ENCODE peak calls at places on chromosomes 1 and 21, in four cellular contexts. P, N, E and B are unnamed samples.

GRCh38 chr1:107965112-107965991 is at the start of gene VAV3:
- DNase-seq in P (no peak), N (peak), E (peak), B (peak)

GRCh38 chr1:1118893-1119220 is 3.0 kb upstream of the C1orf159 start:
- DNase-seq in E (no peak), N (no peak), P (no peak), B (no peak)

GRCh38 chr1:234768171-234768568 is 158.2 kb upstream of the IRF2BP2 start:
- DNase-seq in E (no peak), N (no peak), P (no peak), B (no peak)

GRCh38 chr1:12629521-12629956 is 11.5 kb upstream of the DHRS3 start:
- DNase-seq in N (no peak), P (peak), E (no peak), B (no peak)

GRCh38 chr1:223732993-223733798 is 20.9 kb downstream of the CAPN2 start:
- DNase-seq in P (no peak), N (no peak), E (peak), B (no peak)

GRCh38 chr1:15627343-15627988 is 10.2 kb downstream of the DDI2 start:
- DNase-seq in N (no peak), P (no peak), E (no peak), B (no peak)

GRCh38 chr1:66353207-66353606 is 180.7 kb upstream of the SGIP1 start:
- DNase-seq in E (no peak), N (no peak), P (peak), B (peak)

GRCh38 chr1:162230096-162230495 is 146.6 kb downstream of the SPATA46 start:
- DNase-seq in N (peak), P (no peak), E (peak), B (peak)

GRCh38 chr1:154614887-154615286 is 6.9 kb upstream of the ADAR start:
- DNase-seq in N (no peak), E (no peak), P (no peak), B (no peak)

GRCh38 chr21:40687625-40688024 is 159.3 kb downstream of the DSCAM start:
- DNase-seq in E (no peak), N (no peak), P (no peak), B (no peak)

GRCh38 chr1:181134543-181135461 is 46.3 kb downstream of the IER5 start:
- DNase-seq in N (no peak), P (no peak), E (no peak), B (no peak)

GRCh38 chr1:37085393-37085792 is 51.1 kb upstream of the GRIK3 start:
- DNase-seq in N (no peak), E (no peak), P (no peak), B (no peak)

GRCh38 chr1:198771562-198772153 is 132.8 kb downstream of the PTPRC start:
- DNase-seq in N (peak), P (peak), E (peak), B (no peak)

GRCh38 chr1:97071163-97071562 is 349.6 kb downstream of the PTBP2 start:
- DNase-seq in E (no peak), N (no peak), P (no peak), B (no peak)

GRCh38 chr1:20421441-20421840 is 64.6 kb downstream of the CAMK2N1 start:
- DNase-seq in P (no peak), E (no peak), N (no peak), B (no peak)

GRCh38 chr1:234724517-234725176 is 114.7 kb upstream of the IRF2BP2 start:
- DNase-seq in E (no peak), N (no peak), P (no peak), B (no peak)

GRCh38 chr21:39730418-39731107 is 14.4 kb upstream of the IGSF5 start:
- DNase-seq in N (no peak), E (no peak), P (no peak), B (no peak)

GRCh38 chr1:183101841-183102276 is 78.6 kb downstream of the LAMC1 start:
- DNase-seq in N (no peak), E (no peak), P (no peak), B (no peak)

GRCh38 chr1:230986976-230987375 is 8.1 kb downstream of the ARV1 start:
- DNase-seq in N (no peak), P (no peak), E (no peak), B (no peak)

GRCh38 chr1:7516341-7516740 is 254.8 kb upstream of the VAMP3 start:
- DNase-seq in P (no peak), N (peak), E (no peak), B (no peak)

GRCh38 chr1:184624626-184625025 is 130.0 kb downstream of the EDEM3 start:
- DNase-seq in P (no peak), E (no peak), N (no peak), B (no peak)

GRCh38 chr1:117093870-117094621 is 27.5 kb downstream of the TRIM45 start:
- DNase-seq in N (peak), P (no peak), E (no peak), B (no peak)

GRCh38 chr1:198480876-198481275 is 59.6 kb downstream of the ATP6V1G3 start:
- DNase-seq in N (no peak), E (no peak), P (no peak), B (no peak)

GRCh38 chr1:171222961-171223360 is 25.3 kb upstream of the FMO1 start:
- DNase-seq in P (no peak), E (no peak), N (peak), B (no peak)

GRCh38 chr1:9107156-9107555 is 21.7 kb downstream of the GPR157 start:
- DNase-seq in P (no peak), N (no peak), E (no peak), B (no peak)